ENCODE peak calls at places on chromosomes 11 and 22, in nine cellular contexts. L is heart left ventricle, U is cardiac muscle cell, K is mammary epithelial cell, W is stomach, G is OCI-LY7, B is fibroblast of lung, I is H1, Z is sigmoid colon. N is an unnamed sample. For H3K4me1, the result is how much of the 10 kb centered on the place peaks cover.

GRCh38 chr11:15563054-15563453 is 448.3 kb downstream of the INSC start:
- DNase-seq in L (no peak), U (no peak), K (no peak), W (no peak), G (no peak), B (no peak), I (no peak), Z (no peak), N (no peak)

GRCh38 chr11:66188580-66188979 is 79.9 kb upstream of the RAB1B start:
- DNase-seq in L (no peak), U (peak), K (peak), W (no peak), G (no peak), B (peak), I (no peak), Z (no peak), N (no peak)

GRCh38 chr11:78131956-78132355 is 7.5 kb downstream of the ALG8 start:
- DNase-seq in L (no peak), U (no peak), K (peak), W (no peak), G (no peak), B (no peak), I (no peak), Z (no peak), N (no peak)

GRCh38 chr22:28594784-28595324 is 84.8 kb downstream of the TTC28 start:
- DNase-seq in L (no peak), U (peak), K (peak), W (no peak), G (peak), B (peak), I (no peak), Z (no peak), N (no peak)

GRCh38 chr11:17877886-17878285 is 135.0 kb downstream of the SERGEF start:
- DNase-seq in L (no peak), U (no peak), K (no peak), W (no peak), G (no peak), B (no peak), I (no peak), Z (no peak), N (no peak)

GRCh38 chr11:107682182-107682971 is 29.5 kb downstream of the SLN start:
- DNase-seq in L (no peak), U (no peak), K (peak), W (no peak), G (no peak), B (no peak), I (no peak), Z (no peak), N (no peak)

GRCh38 chr11:103035656-103036434 is 56.1 kb downstream of the DCUN1D5 start:
- DNase-seq in L (peak), U (peak), K (peak), W (no peak), G (peak), B (peak), I (no peak), Z (no peak), N (no peak)

GRCh38 chr11:96875772-96876171 is 486.0 kb downstream of the JRKL start:
- DNase-seq in L (no peak), U (no peak), K (no peak), W (no peak), G (no peak), B (no peak), I (no peak), Z (no peak), N (no peak)

GRCh38 chr11:75325713-75326438 is 25.6 kb downstream of the ARRB1 start:
- DNase-seq in L (peak), U (peak), K (peak), W (peak), G (no peak), B (peak), I (no peak), Z (peak), N (peak)

GRCh38 chr11:94144664-94145063 is 16.0 kb downstream of the PANX1 start:
- DNase-seq in L (no peak), U (no peak), K (no peak), W (no peak), G (no peak), B (no peak), I (no peak), Z (no peak), N (no peak)

GRCh38 chr11:109854696-109855095 is 238.5 kb upstream of the ZC3H12C start:
- DNase-seq in L (no peak), U (no peak), K (no peak), W (no peak), G (no peak), B (no peak), I (no peak), Z (no peak), N (no peak)

GRCh38 chr22:30386608-30386959 is 627 bp downstream of the RNF215 start:
- DNase-seq in L (no peak), U (no peak), K (no peak), W (no peak), G (no peak), B (no peak), I (no peak), Z (peak), N (no peak)

GRCh38 chr11:128181984-128182383 is 405.4 kb downstream of the ETS1 start:
- DNase-seq in L (no peak), U (no peak), K (no peak), W (no peak), G (no peak), B (no peak), I (no peak), Z (no peak), N (no peak)

GRCh38 chr11:110856993-110857812 is 145.0 kb upstream of the ARHGAP20 start:
- DNase-seq in L (no peak), U (peak), K (no peak), W (no peak), G (no peak), B (peak), I (no peak), Z (no peak), N (no peak)

GRCh38 chr11:4025957-4026324 is 68.7 kb upstream of the RRM1 start:
- DNase-seq in L (peak), U (peak), K (no peak), W (no peak), G (no peak), B (peak), I (no peak), Z (no peak), N (no peak)

GRCh38 chr11:65802841-65803240 is 16.0 kb downstream of the OVOL1 start:
- DNase-seq in L (no peak), U (no peak), K (no peak), W (no peak), G (peak), B (no peak), I (no peak), Z (no peak), N (no peak)

GRCh38 chr11:8650401-8650990 is 32.0 kb downstream of the TRIM66 start:
- DNase-seq in L (no peak), U (peak), K (no peak), W (no peak), G (no peak), B (peak), I (no peak), Z (no peak), N (no peak)

GRCh38 chr11:76897233-76897632 is 36.5 kb downstream of the ACER3 start:
- DNase-seq in L (no peak), U (no peak), K (no peak), W (no peak), G (no peak), B (no peak), I (no peak), Z (no peak), N (no peak)
- TF ChIP-seq CTCF in L (no peak), U (no peak), K (no peak), W (no peak), G (no peak), B (no peak), I (no peak), Z (no peak), N (no peak)

GRCh38 chr22:45238431-45239377 is 2.0 kb downstream of the KIAA0930 start:
- DNase-seq in L (no peak), U (no peak), K (no peak), W (no peak), G (no peak), B (no peak), I (no peak), Z (no peak), N (no peak)
- H3K4me1 ChIP-seq in L (under half), U (under half), K (under half), W (under half), G (half or more), B (under half), I (under half), Z (under half), N (under half)

DNA sequence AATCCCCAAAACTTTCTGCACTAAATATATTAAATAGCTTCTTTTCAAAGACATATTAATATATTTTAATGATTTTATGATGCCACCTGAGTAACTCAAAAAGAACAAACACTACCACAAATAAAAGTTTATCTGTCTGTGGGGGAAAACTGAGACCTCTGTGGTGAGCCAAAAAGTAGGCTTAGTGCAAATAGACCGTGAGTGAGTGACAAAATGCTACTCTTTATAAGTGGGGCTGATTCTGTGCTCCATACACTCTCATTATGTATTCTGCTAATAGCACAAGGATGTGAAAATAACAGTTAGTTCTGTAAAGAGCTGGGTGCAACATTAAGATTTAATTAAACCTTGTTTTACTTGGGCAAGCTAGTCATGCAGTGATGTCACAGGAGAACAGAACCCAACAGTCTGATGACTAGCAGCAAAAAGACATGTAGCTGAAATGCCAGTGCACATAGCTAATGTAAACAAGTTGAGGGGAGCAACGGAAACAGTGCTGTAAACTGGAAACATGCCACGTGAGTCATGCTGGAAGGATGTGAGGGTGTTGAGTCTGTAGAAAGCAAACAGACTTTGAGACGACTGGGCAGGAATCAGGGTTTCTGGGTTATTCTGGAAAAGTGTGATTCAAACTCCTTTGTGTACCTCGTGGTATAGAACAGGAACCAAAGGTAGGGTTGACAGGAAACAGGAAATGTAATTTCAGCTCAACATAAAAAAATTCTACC is 1130.4 kb downstream of the LRRC4C start:
- DNase-seq in L (peak), U (peak), K (peak), W (peak), G (no peak), B (peak), I (no peak), Z (peak), N (no peak)
- H3K4me3 ChIP-seq in L (no peak), U (no peak), K (no peak), W (no peak), G (no peak), B (no peak), I (no peak), Z (no peak), N (no peak)

GRCh38 chr22:42990131-42990838 is 24.7 kb downstream of the PACSIN2 start:
- DNase-seq in L (no peak), U (peak), K (peak), W (no peak), G (no peak), B (peak), I (no peak), Z (peak), N (no peak)
- TF ChIP-seq CTCF in L (peak), U (peak), K (peak), W (no peak), G (no peak), B (peak), I (peak), Z (no peak), N (peak)

GRCh38 chr22:20434264-20434751 is 3.3 kb downstream of the SCARF2 start:
- DNase-seq in L (no peak), U (no peak), K (no peak), W (no peak), G (no peak), B (no peak), I (no peak), Z (peak), N (peak)

GRCh38 chr22:20436309-20437252 is 1.0 kb downstream of the SCARF2 start:
- DNase-seq in L (no peak), U (peak), K (no peak), W (no peak), G (no peak), B (peak), I (peak), Z (peak), N (peak)

GRCh38 chr22:20437253-20438065 is at the start of gene SCARF2:
- DNase-seq in L (peak), U (peak), K (no peak), W (no peak), G (no peak), B (peak), I (peak), Z (peak), N (peak)

GRCh38 chr22:20434773-20435172 is 2.9 kb downstream of the SCARF2 start:
- DNase-seq in L (no peak), U (no peak), K (no peak), W (no peak), G (no peak), B (no peak), I (no peak), Z (peak), N (peak)

GRCh38 chr22:20435436-20436308 is 2.0 kb downstream of the SCARF2 start:
- DNase-seq in L (no peak), U (no peak), K (no peak), W (no peak), G (no peak), B (no peak), I (no peak), Z (peak), N (peak)
- H3K4me1 ChIP-seq in L (under half), U (under half), K (under half), W (under half), G (under half), B (under half), I (under half), Z (under half), N (under half)

DNA sequence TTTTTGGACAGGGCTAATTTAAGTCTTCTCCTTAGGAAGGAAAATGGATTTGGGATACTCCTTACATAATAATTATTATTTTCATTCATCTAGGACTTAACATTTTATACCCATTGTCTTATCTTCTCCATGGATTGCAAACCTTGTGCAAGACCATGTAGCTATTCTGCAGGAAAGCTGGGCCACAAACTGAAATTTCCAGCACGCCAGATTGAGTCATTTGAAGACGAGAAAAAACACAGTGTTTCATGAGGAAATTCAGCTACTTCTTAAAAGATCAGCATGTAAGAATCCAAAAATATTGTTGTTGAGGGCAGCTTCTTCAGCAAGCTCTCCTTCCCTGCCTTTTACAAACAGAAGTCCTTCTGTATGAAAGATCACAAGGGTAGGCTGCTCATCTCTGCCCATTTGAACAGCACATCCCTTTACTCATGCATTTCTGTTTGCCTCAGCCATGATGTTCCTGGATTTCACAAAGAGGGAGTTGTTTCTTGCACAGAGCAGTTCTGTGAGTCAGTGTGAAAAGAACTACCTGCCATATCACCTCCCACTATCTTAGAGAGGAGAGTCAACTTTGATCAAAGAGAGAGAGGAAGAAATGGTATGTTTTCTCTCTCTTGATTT is 90.5 kb downstream of the FAM76B start:
- DNase-seq in L (no peak), U (peak), K (peak), W (no peak), G (no peak), B (no peak), I (no peak), Z (no peak), N (no peak)
- H3K4me3 ChIP-seq in L (no peak), U (no peak), K (no peak), W (no peak), G (no peak), B (no peak), I (no peak), Z (no peak), N (no peak)

DNA sequence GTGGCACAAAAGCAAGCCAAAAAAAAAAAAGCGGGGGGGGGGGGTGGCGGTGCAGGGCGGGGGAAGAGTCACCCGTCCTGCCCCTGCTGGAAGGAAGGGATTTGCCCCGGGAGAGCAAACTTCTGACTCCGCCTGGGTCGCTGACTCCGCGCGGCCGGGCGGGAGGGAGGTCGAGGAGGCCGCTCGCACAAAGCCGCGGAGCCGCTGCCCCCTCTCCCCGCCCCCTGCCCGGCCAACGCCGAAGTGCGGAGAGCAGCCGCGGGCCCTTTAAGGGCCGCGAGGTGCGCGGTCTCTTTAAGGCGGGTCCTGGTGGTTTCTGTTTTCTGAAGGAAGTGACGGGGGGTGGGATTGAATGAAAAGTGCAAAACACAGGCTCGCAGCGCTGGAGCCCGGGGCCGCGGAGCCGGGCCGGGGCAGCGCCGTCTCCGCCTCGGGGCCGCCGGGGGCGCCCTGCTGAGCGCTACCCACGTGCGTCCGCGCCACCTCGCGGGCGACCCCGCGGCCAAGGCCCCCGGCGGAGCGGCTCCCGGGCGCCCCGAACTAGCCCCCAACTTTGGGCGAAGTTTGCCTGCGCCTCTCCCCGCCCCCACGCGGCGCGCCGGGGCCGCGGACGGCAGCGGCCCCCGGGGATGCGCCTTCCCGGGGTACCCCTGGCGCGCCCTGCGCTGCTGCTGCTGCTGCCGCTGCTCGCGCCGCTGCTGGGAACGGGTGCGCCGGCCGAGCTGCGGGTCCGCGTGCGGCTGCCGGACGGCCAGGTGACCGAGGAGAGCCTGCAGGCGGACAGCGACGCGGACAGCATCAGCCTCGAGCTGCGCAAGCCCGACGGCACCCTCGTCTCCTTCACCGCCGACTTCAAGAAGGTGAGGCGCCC is at the start of gene OAF:
- DNase-seq in L (peak), U (peak), K (peak), W (peak), G (peak), B (peak), I (peak), Z (peak), N (peak)
- TF ChIP-seq CTCF in L (peak), U (no peak), K (peak), W (peak), G (peak), B (no peak), I (no peak), Z (no peak), N (no peak)

GRCh38 chr22:50249382-50250248 is 1.4 kb downstream of the HDAC10 start:
- DNase-seq in L (no peak), U (no peak), K (no peak), W (no peak), G (no peak), B (no peak), I (no peak), Z (no peak), N (no peak)

GRCh38 chr22:50252081-50253045 is 1.3 kb upstream of the HDAC10 start:
- DNase-seq in L (peak), U (peak), K (peak), W (peak), G (peak), B (peak), I (peak), Z (peak), N (peak)

GRCh38 chr22:50251472-50252054 is 498 bp upstream of the HDAC10 start:
- DNase-seq in L (no peak), U (no peak), K (no peak), W (no peak), G (no peak), B (no peak), I (no peak), Z (no peak), N (no peak)

GRCh38 chr22:50250249-50250554 is 863 bp downstream of the HDAC10 start:
- DNase-seq in L (no peak), U (no peak), K (no peak), W (no peak), G (no peak), B (no peak), I (no peak), Z (no peak), N (no peak)

GRCh38 chr22:50250555-50251471 is at the start of gene HDAC10:
- DNase-seq in L (peak), U (peak), K (peak), W (peak), G (peak), B (peak), I (peak), Z (peak), N (peak)
- H3K4me1 ChIP-seq in L (under half), U (under half), K (under half), W (under half), G (under half), B (under half), I (under half), Z (under half), N (under half)

N was measured in upper lobe of right lung.